ENCODE peak calls at places on chromosomes 13 and 19, in six cellular contexts. One of them, this sample, is unnamed.

GRCh38 chr13:40193290-40194203 is 472.9 kb downstream of the FOXO1 start:
- DNase-seq in HCT116: no peak
- DNase-seq in SK-N-SH: no peak
- DNase-seq in NB4: no peak
- DNase-seq in WTC11: no peak
- DNase-seq in A549: no peak
- DNase-seq in this sample: no peak

GRCh38 chr13:48660356-48661076 is 6.8 kb downstream of the CYSLTR2 start:
- DNase-seq in A549: no peak
- DNase-seq in WTC11: no peak
- DNase-seq in NB4: peak
- DNase-seq in SK-N-SH: no peak
- DNase-seq in HCT116: no peak
- DNase-seq in this sample: peak

GRCh38 chr13:73662833-73663232 is 471.4 kb downstream of the KLF12 start:
- DNase-seq in NB4: no peak
- DNase-seq in HCT116: no peak
- DNase-seq in A549: no peak
- DNase-seq in WTC11: no peak
- DNase-seq in SK-N-SH: no peak
- DNase-seq in this sample: no peak

GRCh38 chr19:17720487-17720839 is 1.2 kb downstream of the MAP1S start:
- DNase-seq in A549: no peak
- DNase-seq in WTC11: no peak
- DNase-seq in SK-N-SH: no peak
- DNase-seq in HCT116: no peak
- DNase-seq in NB4: peak
- DNase-seq in this sample: no peak

GRCh38 chr13:101205408-101205807 is 210.9 kb downstream of the NALCN start:
- DNase-seq in HCT116: no peak
- DNase-seq in SK-N-SH: no peak
- DNase-seq in A549: no peak
- DNase-seq in NB4: no peak
- DNase-seq in WTC11: no peak
- DNase-seq in this sample: no peak

GRCh38 chr19:39038098-39038497 is 5.7 kb upstream of the FBXO27 start:
- DNase-seq in NB4: peak
- DNase-seq in A549: peak
- DNase-seq in HCT116: peak
- DNase-seq in WTC11: peak
- DNase-seq in SK-N-SH: peak
- DNase-seq in this sample: no peak

GRCh38 chr19:42402376-42403116 is 12.4 kb upstream of the CNFN start:
- DNase-seq in SK-N-SH: peak
- DNase-seq in NB4: no peak
- DNase-seq in HCT116: no peak
- DNase-seq in WTC11: no peak
- DNase-seq in A549: no peak
- DNase-seq in this sample: no peak

GRCh38 chr13:93736111-93736510 is 509.5 kb downstream of the GPC6 start:
- DNase-seq in WTC11: no peak
- DNase-seq in NB4: no peak
- DNase-seq in HCT116: no peak
- DNase-seq in SK-N-SH: no peak
- DNase-seq in A549: no peak
- DNase-seq in this sample: no peak

GRCh38 chr19:566403-566802 is 6.0 kb upstream of the BSG start:
- DNase-seq in SK-N-SH: peak
- DNase-seq in NB4: peak
- DNase-seq in A549: no peak
- DNase-seq in HCT116: no peak
- DNase-seq in WTC11: no peak
- DNase-seq in this sample: no peak

GRCh38 chr13:48731957-48732569 is 78.3 kb downstream of the CYSLTR2 start:
- DNase-seq in SK-N-SH: peak
- DNase-seq in HCT116: peak
- DNase-seq in NB4: peak
- DNase-seq in WTC11: peak
- DNase-seq in A549: peak
- DNase-seq in this sample: no peak

GRCh38 chr13:46812398-46812797 is 15.4 kb upstream of the ESD start:
- DNase-seq in HCT116: no peak
- DNase-seq in NB4: no peak
- DNase-seq in WTC11: no peak
- DNase-seq in SK-N-SH: no peak
- DNase-seq in A549: no peak
- DNase-seq in this sample: no peak

GRCh38 chr19:9912551-9913236 is 23.6 kb downstream of the OLFM2 start:
- DNase-seq in HCT116: no peak
- DNase-seq in NB4: no peak
- DNase-seq in A549: no peak
- DNase-seq in SK-N-SH: peak
- DNase-seq in WTC11: no peak
- DNase-seq in this sample: no peak

GRCh38 chr13:110116072-110116487 is 190.9 kb downstream of the COL4A1 start:
- DNase-seq in NB4: peak
- DNase-seq in HCT116: peak
- DNase-seq in WTC11: peak
- DNase-seq in SK-N-SH: peak
- DNase-seq in A549: peak
- DNase-seq in this sample: no peak

GRCh38 chr13:90883592-90883991 is 463.9 kb upstream of the MIR17HG start:
- DNase-seq in A549: no peak
- DNase-seq in NB4: no peak
- DNase-seq in HCT116: no peak
- DNase-seq in WTC11: no peak
- DNase-seq in SK-N-SH: no peak
- DNase-seq in this sample: no peak

GRCh38 chr19:45569619-45570421 is 14.8 kb downstream of the OPA3 start:
- DNase-seq in A549: peak
- DNase-seq in NB4: peak
- DNase-seq in HCT116: peak
- DNase-seq in WTC11: peak
- DNase-seq in SK-N-SH: peak
- DNase-seq in this sample: no peak

GRCh38 chr13:103195762-103196161 is 129.5 kb upstream of the SLC10A2 start:
- DNase-seq in SK-N-SH: no peak
- DNase-seq in WTC11: no peak
- DNase-seq in NB4: no peak
- DNase-seq in A549: no peak
- DNase-seq in HCT116: no peak
- DNase-seq in this sample: no peak

GRCh38 chr19:45774765-45775164 is 5.7 kb upstream of the SIX5 start:
- DNase-seq in SK-N-SH: no peak
- DNase-seq in WTC11: peak
- DNase-seq in A549: peak
- DNase-seq in NB4: no peak
- DNase-seq in HCT116: no peak
- DNase-seq in this sample: no peak

GRCh38 chr13:44108345-44108858 is 228.7 kb downstream of the LACC1 start:
- DNase-seq in A549: peak
- DNase-seq in WTC11: no peak
- DNase-seq in SK-N-SH: no peak
- DNase-seq in HCT116: no peak
- DNase-seq in NB4: no peak
- DNase-seq in this sample: no peak

DNA sequence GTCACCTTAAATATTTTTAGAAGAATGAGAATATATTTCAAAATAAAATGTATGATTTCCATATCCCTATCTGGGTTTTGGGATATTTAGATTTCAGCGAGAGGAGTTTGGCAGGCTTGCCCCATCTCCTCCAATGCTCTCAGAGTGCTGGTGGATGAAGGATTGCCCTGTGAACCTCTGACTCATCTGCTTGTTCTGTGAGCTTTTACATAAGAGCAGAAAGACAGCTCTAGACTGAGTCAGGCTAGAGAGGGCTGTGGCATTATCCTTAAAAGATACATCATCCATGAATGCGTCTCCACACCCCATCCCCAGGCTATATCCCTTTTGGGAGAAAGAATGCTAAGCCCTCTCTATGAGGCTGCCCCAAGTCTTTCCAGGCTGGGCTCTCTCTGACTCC is 190.6 kb downstream of the TUBA3C start:
- DNase-seq in HCT116: no peak
- DNase-seq in WTC11: no peak
- DNase-seq in A549: no peak
- DNase-seq in NB4: no peak
- DNase-seq in SK-N-SH: no peak
- DNase-seq in this sample: no peak
- TF ChIP-seq MAX in HCT116: no peak
- TF ChIP-seq MAX in WTC11: no peak
- TF ChIP-seq MAX in A549: no peak
- TF ChIP-seq MAX in NB4: no peak
- TF ChIP-seq MAX in SK-N-SH: no peak
- TF ChIP-seq MAX in this sample: no peak

GRCh38 chr19:49104229-49104864 is 9.8 kb upstream of the LIN7B start:
- DNase-seq in A549: no peak
- DNase-seq in NB4: no peak
- DNase-seq in WTC11: no peak
- DNase-seq in HCT116: no peak
- DNase-seq in SK-N-SH: no peak
- DNase-seq in this sample: no peak
- TF ChIP-seq MAX in A549: no peak
- TF ChIP-seq MAX in NB4: no peak
- TF ChIP-seq MAX in WTC11: no peak
- TF ChIP-seq MAX in HCT116: no peak
- TF ChIP-seq MAX in SK-N-SH: no peak
- TF ChIP-seq MAX in this sample: no peak

GRCh38 chr13:42569576-42570344 is 4.2 kb upstream of the TNFSF11 start:
- DNase-seq in HCT116: no peak
- DNase-seq in SK-N-SH: no peak
- DNase-seq in WTC11: no peak
- DNase-seq in A549: no peak
- DNase-seq in NB4: no peak
- DNase-seq in this sample: no peak
- TF ChIP-seq MAX in HCT116: no peak
- TF ChIP-seq MAX in SK-N-SH: no peak
- TF ChIP-seq MAX in WTC11: no peak
- TF ChIP-seq MAX in A549: no peak
- TF ChIP-seq MAX in NB4: no peak
- TF ChIP-seq MAX in this sample: no peak

GRCh38 chr19:49499030-49499670 is 2.9 kb downstream of the RPS11 start:
- DNase-seq in A549: no peak
- DNase-seq in NB4: no peak
- DNase-seq in SK-N-SH: no peak
- DNase-seq in HCT116: no peak
- DNase-seq in WTC11: no peak
- DNase-seq in this sample: no peak
- TF ChIP-seq MAX in A549: no peak
- TF ChIP-seq MAX in NB4: no peak
- TF ChIP-seq MAX in SK-N-SH: no peak
- TF ChIP-seq MAX in HCT116: no peak
- TF ChIP-seq MAX in WTC11: no peak
- TF ChIP-seq MAX in this sample: no peak

DNA sequence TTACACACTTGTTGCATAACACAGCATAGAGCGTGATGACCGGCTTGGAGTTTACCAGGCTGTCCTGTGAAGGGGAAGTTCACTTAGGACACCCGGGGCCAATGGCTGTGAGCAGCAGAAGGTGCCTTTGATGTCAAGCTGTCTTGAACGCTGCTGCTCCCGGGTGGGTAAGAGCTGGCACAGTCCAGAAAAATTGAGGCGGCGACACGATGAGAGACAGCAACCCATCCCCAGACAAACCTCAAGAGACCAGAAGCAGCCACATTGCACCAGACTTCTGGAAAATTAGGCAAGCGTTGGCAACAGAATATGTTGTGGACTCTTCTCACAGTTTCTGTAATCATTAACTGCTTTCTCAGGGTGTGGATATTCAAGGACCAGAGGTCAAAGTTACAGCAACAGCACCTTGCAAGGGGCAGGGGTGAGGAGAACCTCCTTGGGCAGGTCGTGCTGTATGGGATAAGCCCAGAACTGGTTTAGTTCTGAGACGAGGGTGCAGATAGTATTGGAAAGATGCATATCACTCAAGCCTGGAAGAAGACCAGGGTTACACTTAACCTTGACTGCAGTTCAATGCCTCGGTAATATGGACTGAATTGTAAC is 10.1 kb downstream of the NFILZ start:
- DNase-seq in SK-N-SH: no peak
- DNase-seq in HCT116: no peak
- DNase-seq in NB4: peak
- DNase-seq in A549: peak
- DNase-seq in WTC11: no peak
- DNase-seq in this sample: no peak
- TF ChIP-seq MAX in SK-N-SH: no peak
- TF ChIP-seq MAX in HCT116: no peak
- TF ChIP-seq MAX in NB4: peak
- TF ChIP-seq MAX in A549: peak
- TF ChIP-seq MAX in WTC11: no peak
- TF ChIP-seq MAX in this sample: no peak

DNA sequence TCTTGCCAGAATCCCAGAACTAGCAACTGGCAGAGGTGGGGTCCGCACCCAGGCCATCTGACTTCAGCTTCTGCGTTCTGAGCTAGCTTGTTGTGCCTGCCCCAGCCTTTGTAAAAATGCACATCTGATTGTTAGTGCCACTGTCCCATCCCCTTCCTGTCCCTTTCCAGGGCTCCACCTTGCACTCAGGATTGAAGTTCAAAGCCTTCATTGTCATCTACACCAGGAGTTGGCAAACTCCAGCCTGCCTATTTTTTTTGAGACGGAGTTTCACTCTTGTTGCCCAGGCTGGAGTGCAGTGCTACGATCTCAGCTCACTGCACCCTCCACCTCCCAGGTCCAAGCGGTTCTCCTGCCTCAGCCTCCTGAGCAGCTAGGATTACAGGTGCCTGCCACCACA is 2.9 kb downstream of the THOP1 start:
- DNase-seq in WTC11: no peak
- DNase-seq in SK-N-SH: no peak
- DNase-seq in NB4: no peak
- DNase-seq in HCT116: no peak
- DNase-seq in A549: no peak
- DNase-seq in this sample: no peak
- TF ChIP-seq MAX in WTC11: no peak
- TF ChIP-seq MAX in SK-N-SH: no peak
- TF ChIP-seq MAX in NB4: no peak
- TF ChIP-seq MAX in HCT116: no peak
- TF ChIP-seq MAX in A549: no peak
- TF ChIP-seq MAX in this sample: no peak

This sample was measured in GM12878.